ENCODE peak calls at places on chromosomes 3 and 15, in nine cellular contexts. U is kidney, C is dorsolateral prefrontal cortex, G is fibroblast of lung, F is fibroblast of mammary gland, B is heart left ventricle, Y is fibroblast of the aortic adventitia, D is kidney epithelial cell, L is cardiac muscle cell. X is an unnamed sample.
A peak's percentile ranks its signal among the peaks of the same experiment; 100 is the strongest.

GRCh38 chr15:32657941-32658340 is 16.4 kb downstream of the SCG5 start:
- DNase-seq in U (no peak), C (no peak), G (no peak), F (no peak), B (no peak), Y (no peak), D (no peak), L (no peak), X (no peak)

GRCh38 chr3:196422976-196423781 is 9.0 kb downstream of the UBXN7 start:
- DNase-seq in U (peak; percentile 79), C (peak; percentile 42), G (peak; percentile 36), F (peak; percentile 36), B (peak; percentile 92), Y (peak; percentile 28), D (no peak), L (peak; percentile 46), X (no peak)

GRCh38 chr15:91980502-91981267 is 127.2 kb downstream of the SLCO3A1 start:
- DNase-seq in U (no peak), C (no peak), G (no peak), F (no peak), B (peak; percentile 60), Y (no peak), D (no peak), L (no peak), X (no peak)

GRCh38 chr3:62373215-62373614 is at the start of gene FEZF2:
- DNase-seq in U (no peak), C (no peak), G (no peak), F (no peak), B (no peak), Y (no peak), D (no peak), L (no peak), X (no peak)

GRCh38 chr15:67253517-67254237 is 784 bp downstream of the AAGAB start:
- DNase-seq in U (no peak), C (no peak), G (peak; percentile 29), F (peak; percentile 42), B (no peak), Y (peak; percentile 47), D (no peak), L (peak; percentile 29), X (peak; percentile 44)

GRCh38 chr3:55202320-55202719 is 274.5 kb upstream of the LRTM1 start:
- DNase-seq in U (no peak), C (no peak), G (peak; percentile 94), F (peak; percentile 98), B (no peak), Y (peak; percentile 83), D (peak; percentile 79), L (peak; percentile 65), X (peak; percentile 85)

GRCh38 chr15:41923424-41923999 is 29.7 kb upstream of the SPTBN5 start:
- DNase-seq in U (no peak), C (no peak), G (peak; percentile 51), F (no peak), B (no peak), Y (peak; percentile 47), D (no peak), L (no peak), X (no peak)

GRCh38 chr15:89836255-89837133 is 21.8 kb upstream of the ANPEP start:
- DNase-seq in U (no peak), C (no peak), G (peak; percentile 97), F (peak; percentile 95), B (no peak), Y (peak; percentile 96), D (peak; percentile 75), L (peak; percentile 97), X (peak; percentile 95)

GRCh38 chr3:187798126-187798525 is 52.9 kb upstream of the BCL6 start:
- DNase-seq in U (no peak), C (no peak), G (no peak), F (no peak), B (no peak), Y (no peak), D (no peak), L (no peak), X (no peak)

DNA sequence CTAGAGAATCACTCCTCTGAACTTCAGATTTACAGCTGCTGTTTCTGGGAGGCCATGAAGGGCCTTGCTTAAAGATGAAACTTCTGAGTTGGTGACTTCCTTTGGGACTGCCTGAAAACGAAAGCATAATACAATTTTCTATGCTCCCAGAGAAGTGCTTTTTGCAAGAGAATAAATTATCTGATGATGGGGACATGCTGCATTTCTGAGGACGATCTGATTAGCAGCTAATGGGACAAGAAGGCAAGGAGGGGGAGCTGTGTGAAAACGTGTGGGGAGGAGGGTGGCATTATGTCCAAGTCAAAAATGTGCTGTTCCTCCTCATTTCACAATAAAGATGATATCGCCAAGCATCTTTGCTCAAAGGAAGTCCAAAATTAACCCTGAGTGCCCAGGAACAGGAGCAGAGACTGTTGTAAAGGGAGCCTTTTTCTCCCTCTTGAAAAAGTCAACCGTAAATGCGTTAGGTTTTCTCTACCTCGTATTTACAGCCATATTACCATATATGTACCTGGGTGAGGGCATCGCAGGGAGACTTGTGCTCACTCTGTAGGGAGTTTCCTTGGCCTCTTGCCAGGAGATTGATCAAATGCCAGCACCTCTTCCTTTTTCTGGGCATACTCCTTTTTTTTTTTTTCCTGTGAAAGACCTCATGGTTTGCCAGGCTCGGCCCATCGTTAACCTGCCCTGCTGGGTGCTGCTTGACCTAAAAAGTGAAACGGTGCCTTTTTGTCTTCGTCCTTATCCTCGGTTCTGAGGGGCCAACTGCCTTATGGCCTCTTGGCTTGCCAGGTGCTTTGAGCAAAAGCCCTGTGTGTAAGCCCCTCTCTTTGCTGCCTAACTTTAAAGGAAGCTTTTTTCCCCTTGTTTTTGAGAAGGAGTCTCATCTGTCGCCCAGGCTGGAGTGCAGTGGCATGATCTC is 11.5 kb downstream of the ITPR1 start:
- DNase-seq in U (no peak), C (no peak), G (no peak), F (peak; percentile 3), B (no peak), Y (no peak), D (no peak), L (peak; percentile 30), X (no peak)
- H3K4me3 ChIP-seq in U (peak overlapping the region; percentile 43), C (no peak overlapping the region), G (peak overlapping the region; percentile 1), F (no peak overlapping the region), B (no peak overlapping the region), Y (no peak overlapping the region), D (no peak overlapping the region), L (no peak overlapping the region), X (no peak overlapping the region)

GRCh38 chr3:112699436-112699978 is 58.6 kb upstream of the CCDC80 start:
- DNase-seq in U (no peak), C (no peak), G (peak; percentile 87), F (peak; percentile 81), B (no peak), Y (peak; percentile 46), D (peak; percentile 14), L (peak; percentile 32), X (peak; percentile 75)
- TF ChIP-seq CTCF in U (no peak), C (no peak), G (no peak), F (peak; percentile 24), B (no peak), Y (no peak), D (peak; percentile 14), L (no peak), X (no peak)

GRCh38 chr15:26971303-26972018 is 480 bp downstream of the GABRG3 start:
- DNase-seq in U (no peak), C (no peak), G (peak; percentile 12), F (no peak), B (no peak), Y (no peak), D (no peak), L (no peak), X (no peak)

GRCh38 chr15:26972636-26973035 is 1.7 kb downstream of the GABRG3 start:
- DNase-seq in U (no peak), C (no peak), G (peak; percentile 45), F (no peak), B (no peak), Y (no peak), D (no peak), L (no peak), X (no peak)

GRCh38 chr15:26970712-26971210 is at the start of gene GABRG3:
- DNase-seq in U (no peak), C (peak; percentile 52), G (peak; percentile 36), F (no peak), B (no peak), Y (no peak), D (no peak), L (no peak), X (no peak)

GRCh38 chr15:26967719-26968269 is 3.2 kb upstream of the GABRG3 start:
- DNase-seq in U (no peak), C (peak; percentile 75), G (peak; percentile 69), F (no peak), B (no peak), Y (no peak), D (no peak), L (no peak), X (no peak)
- H3K4me3 ChIP-seq in U (no peak overlapping the region), C (peak overlapping the region; percentile 42), G (no peak overlapping the region), F (no peak overlapping the region), B (no peak overlapping the region), Y (no peak overlapping the region), D (peak overlapping the region; percentile 25), L (peak overlapping the region; percentile 27), X (peak overlapping the region; percentile 19)

GRCh38 chr3:132034486-132035464 is at the start of gene CPNE4:
- DNase-seq in U (peak; percentile 88), C (peak; percentile 89), G (peak; percentile 44), F (peak; percentile 69), B (peak; percentile 79), Y (peak; percentile 65), D (peak; percentile 18), L (peak; percentile 80), X (peak; percentile 66)
- TF ChIP-seq CTCF in U (peak; percentile 62), C (peak; percentile 83), G (peak; percentile 73), F (peak; percentile 79), B (peak; percentile 54), Y (peak; percentile 87), D (peak; percentile 93), L (peak; percentile 94), X (peak; percentile 85)

GRCh38 chr3:149539491-149539890 is 65.0 kb downstream of the TM4SF4 start:
- DNase-seq in U (no peak), C (no peak), G (no peak), F (no peak), B (no peak), Y (peak; percentile 58), D (no peak), L (no peak), X (no peak)

GRCh38 chr3:149535395-149535685 is 60.8 kb downstream of the TM4SF4 start:
- DNase-seq in U (no peak), C (no peak), G (no peak), F (peak; percentile 39), B (no peak), Y (no peak), D (no peak), L (no peak), X (no peak)

GRCh38 chr3:149536429-149536828 is 61.9 kb downstream of the TM4SF4 start:
- DNase-seq in U (peak; percentile 84), C (no peak), G (peak; percentile 76), F (no peak), B (peak; percentile 81), Y (peak; percentile 62), D (no peak), L (peak; percentile 72), X (peak; percentile 46)

GRCh38 chr3:149541091-149541491 is 66.6 kb downstream of the TM4SF4 start:
- DNase-seq in U (no peak), C (no peak), G (peak; percentile 72), F (no peak), B (no peak), Y (peak; percentile 53), D (no peak), L (peak; percentile 29), X (peak; percentile 58)

DNA sequence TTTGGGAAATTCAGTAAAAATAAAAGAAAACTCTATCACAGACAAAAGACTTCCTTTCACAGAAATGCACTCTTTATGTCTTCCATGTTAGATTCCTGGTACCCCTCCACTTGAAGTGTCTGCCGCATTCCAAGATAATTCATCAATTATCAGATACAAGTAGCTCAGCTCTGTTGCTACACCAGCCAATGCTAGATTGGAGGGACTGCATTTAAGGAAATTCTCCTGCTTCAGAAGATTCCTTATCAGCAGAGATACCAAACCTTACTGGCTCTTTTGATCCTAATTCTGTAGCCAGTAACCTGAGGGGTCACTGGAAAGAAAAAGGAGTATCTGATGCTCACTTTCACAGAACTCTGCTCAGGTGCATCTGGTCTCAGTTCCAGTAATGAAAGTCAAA is 63.9 kb downstream of the TM4SF4 start:
- DNase-seq in U (no peak), C (no peak), G (no peak), F (no peak), B (no peak), Y (no peak), D (no peak), L (no peak), X (no peak)
- H3K4me3 ChIP-seq in U (no peak overlapping the region), C (no peak overlapping the region), G (no peak overlapping the region), F (no peak overlapping the region), B (no peak overlapping the region), Y (no peak overlapping the region), D (no peak overlapping the region), L (no peak overlapping the region), X (no peak overlapping the region)